ENCODE peak calls at places on chromosomes 1 and 21, in six cellular contexts. One of them, this sample, is unnamed.

GRCh38 chr1:207848234-207848633 is 62.7 kb downstream of the CD34 start:
- DNase-seq in H1: no peak
- DNase-seq in GM12891: no peak
- DNase-seq in K562: peak; percentile 43
- DNase-seq in HepG2: peak; percentile 76
- DNase-seq in GM12878: no peak
- DNase-seq in this sample: no peak

GRCh38 chr1:45329445-45329844 is 2.8 kb downstream of the HPDL start:
- DNase-seq in H1: peak; percentile 46
- DNase-seq in GM12891: no peak
- DNase-seq in K562: peak; percentile 64
- DNase-seq in HepG2: no peak
- DNase-seq in GM12878: no peak
- DNase-seq in this sample: no peak

GRCh38 chr1:236603896-236604217 is 459 bp downstream of the HEATR1 start:
- DNase-seq in H1: no peak
- DNase-seq in GM12891: no peak
- DNase-seq in K562: peak; percentile 24
- DNase-seq in HepG2: no peak
- DNase-seq in GM12878: no peak
- DNase-seq in this sample: no peak

GRCh38 chr1:22104865-22105437 is 37.9 kb downstream of the WNT4 start:
- DNase-seq in H1: no peak
- DNase-seq in GM12891: no peak
- DNase-seq in K562: no peak
- DNase-seq in HepG2: no peak
- DNase-seq in GM12878: no peak
- DNase-seq in this sample: no peak

GRCh38 chr1:67970088-67970487 is 80.3 kb downstream of the DIRAS3 start:
- DNase-seq in H1: no peak
- DNase-seq in GM12891: no peak
- DNase-seq in K562: no peak
- DNase-seq in HepG2: no peak
- DNase-seq in GM12878: no peak
- DNase-seq in this sample: no peak

GRCh38 chr1:238489006-238489405 is 598.3 kb upstream of the ZP4 start:
- DNase-seq in H1: no peak
- DNase-seq in GM12891: no peak
- DNase-seq in K562: no peak
- DNase-seq in HepG2: no peak
- DNase-seq in GM12878: no peak
- DNase-seq in this sample: no peak

GRCh38 chr1:204130178-204130577 is 21.7 kb downstream of the ETNK2 start:
- DNase-seq in H1: no peak
- DNase-seq in GM12891: no peak
- DNase-seq in K562: no peak
- DNase-seq in HepG2: no peak
- DNase-seq in GM12878: no peak
- DNase-seq in this sample: no peak

GRCh38 chr1:117067528-117068370 is 7.6 kb downstream of the TTF2 start:
- DNase-seq in H1: no peak
- DNase-seq in GM12891: no peak
- DNase-seq in K562: peak; percentile 68
- DNase-seq in HepG2: peak; percentile 34
- DNase-seq in GM12878: peak; percentile 28
- DNase-seq in this sample: no peak

GRCh38 chr1:99685516-99686180 is 39.7 kb downstream of the PALMD start:
- DNase-seq in H1: peak; percentile 13
- DNase-seq in GM12891: peak; percentile 10
- DNase-seq in K562: peak; percentile 48
- DNase-seq in HepG2: peak; percentile 53
- DNase-seq in GM12878: peak; percentile 13
- DNase-seq in this sample: peak; percentile 5

GRCh38 chr1:209652873-209653401 is 712 bp upstream of the LAMB3 start:
- DNase-seq in H1: no peak
- DNase-seq in GM12891: no peak
- DNase-seq in K562: peak; percentile 46
- DNase-seq in HepG2: peak; percentile 70
- DNase-seq in GM12878: no peak
- DNase-seq in this sample: no peak

GRCh38 chr1:167641786-167642500 is 11.9 kb downstream of the RCSD1 start:
- DNase-seq in H1: no peak
- DNase-seq in GM12891: no peak
- DNase-seq in K562: peak; percentile 63
- DNase-seq in HepG2: no peak
- DNase-seq in GM12878: no peak
- DNase-seq in this sample: no peak

GRCh38 chr1:180586671-180587155 is 27.9 kb downstream of the OVAAL start:
- DNase-seq in H1: no peak
- DNase-seq in GM12891: no peak
- DNase-seq in K562: peak; percentile 33
- DNase-seq in HepG2: peak; percentile 85
- DNase-seq in GM12878: no peak
- DNase-seq in this sample: no peak

GRCh38 chr1:153648000-153648643 is 10.4 kb upstream of the SNAPIN start:
- DNase-seq in H1: no peak
- DNase-seq in GM12891: no peak
- DNase-seq in K562: no peak
- DNase-seq in HepG2: no peak
- DNase-seq in GM12878: no peak
- DNase-seq in this sample: no peak

GRCh38 chr1:40032240-40032891 is 8.2 kb upstream of the CAP1 start:
- DNase-seq in H1: no peak
- DNase-seq in GM12891: no peak
- DNase-seq in K562: peak; percentile 59
- DNase-seq in HepG2: peak; percentile 34
- DNase-seq in GM12878: no peak
- DNase-seq in this sample: no peak

GRCh38 chr1:177126267-177126666 is 38.2 kb downstream of the ASTN1 start:
- DNase-seq in H1: no peak
- DNase-seq in GM12891: no peak
- DNase-seq in K562: no peak
- DNase-seq in HepG2: no peak
- DNase-seq in GM12878: no peak
- DNase-seq in this sample: no peak

GRCh38 chr21:37374026-37374425 is 7.5 kb downstream of the DYRK1A start:
- DNase-seq in H1: no peak
- DNase-seq in GM12891: no peak
- DNase-seq in K562: no peak
- DNase-seq in HepG2: no peak
- DNase-seq in GM12878: no peak
- DNase-seq in this sample: no peak

GRCh38 chr1:115980156-115980555 is 3.8 kb downstream of the SLC22A15 start:
- DNase-seq in H1: no peak
- DNase-seq in GM12891: no peak
- DNase-seq in K562: no peak
- DNase-seq in HepG2: no peak
- DNase-seq in GM12878: no peak
- DNase-seq in this sample: no peak

GRCh38 chr21:38293113-38293512 is 36.3 kb downstream of the KCNJ15 start:
- DNase-seq in H1: no peak
- DNase-seq in GM12891: no peak
- DNase-seq in K562: no peak
- DNase-seq in HepG2: no peak
- DNase-seq in GM12878: no peak
- DNase-seq in this sample: no peak

GRCh38 chr1:118650084-118650807 is 337.9 kb downstream of the TBX15 start:
- DNase-seq in H1: no peak
- DNase-seq in GM12891: no peak
- DNase-seq in K562: no peak
- DNase-seq in HepG2: no peak
- DNase-seq in GM12878: no peak
- DNase-seq in this sample: no peak

DNA sequence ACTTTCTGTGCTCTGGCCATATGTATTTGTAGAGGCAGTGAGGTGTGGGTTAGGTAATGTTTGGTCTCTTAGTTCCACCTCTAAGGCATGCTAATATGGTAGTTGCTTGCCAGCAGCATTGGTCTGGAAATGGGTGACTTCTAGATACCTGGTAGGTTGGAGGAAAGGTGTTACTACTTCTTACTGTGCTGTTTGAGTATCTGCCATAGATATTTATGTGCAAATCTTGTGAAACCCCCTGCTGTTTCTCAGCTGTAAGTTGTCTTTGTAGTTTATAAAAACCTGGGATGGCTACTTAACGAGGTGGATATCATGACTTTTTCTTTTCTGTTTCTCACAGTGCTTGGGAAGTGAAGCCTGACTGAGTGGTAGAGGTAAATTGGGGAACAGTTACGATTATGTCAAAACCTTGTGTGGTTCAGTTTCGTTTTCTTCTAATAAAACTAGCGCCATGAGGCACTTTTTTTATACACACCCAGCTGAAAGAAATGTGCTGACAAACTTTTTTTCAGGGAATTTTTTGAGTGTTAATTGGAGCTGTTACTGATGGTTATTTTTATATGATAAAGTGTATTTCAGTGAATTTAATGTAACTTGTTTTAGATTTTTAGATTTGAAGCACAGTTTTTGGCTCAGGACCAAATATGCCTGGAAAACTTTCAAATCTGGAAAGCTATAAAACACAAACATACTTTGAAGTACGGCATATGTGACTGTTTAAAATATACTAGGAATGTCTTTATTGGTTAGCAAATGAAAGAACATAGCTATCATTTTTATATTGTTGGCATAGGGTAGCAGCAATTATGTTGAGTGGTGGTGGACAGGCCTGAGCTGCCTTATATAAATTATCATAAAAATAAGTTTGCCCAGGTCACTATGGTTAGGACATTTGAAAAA is 42.1 kb downstream of the CAMSAP2 start:
- DNase-seq in H1: no peak
- DNase-seq in GM12891: no peak
- DNase-seq in K562: no peak
- DNase-seq in HepG2: no peak
- DNase-seq in GM12878: peak; percentile 61
- DNase-seq in this sample: no peak
- TF ChIP-seq TAF1 in H1: no peak
- TF ChIP-seq TAF1 in GM12891: no peak
- TF ChIP-seq TAF1 in K562: no peak
- TF ChIP-seq TAF1 in HepG2: no peak
- TF ChIP-seq TAF1 in GM12878: no peak
- TF ChIP-seq TAF1 in this sample: no peak

DNA sequence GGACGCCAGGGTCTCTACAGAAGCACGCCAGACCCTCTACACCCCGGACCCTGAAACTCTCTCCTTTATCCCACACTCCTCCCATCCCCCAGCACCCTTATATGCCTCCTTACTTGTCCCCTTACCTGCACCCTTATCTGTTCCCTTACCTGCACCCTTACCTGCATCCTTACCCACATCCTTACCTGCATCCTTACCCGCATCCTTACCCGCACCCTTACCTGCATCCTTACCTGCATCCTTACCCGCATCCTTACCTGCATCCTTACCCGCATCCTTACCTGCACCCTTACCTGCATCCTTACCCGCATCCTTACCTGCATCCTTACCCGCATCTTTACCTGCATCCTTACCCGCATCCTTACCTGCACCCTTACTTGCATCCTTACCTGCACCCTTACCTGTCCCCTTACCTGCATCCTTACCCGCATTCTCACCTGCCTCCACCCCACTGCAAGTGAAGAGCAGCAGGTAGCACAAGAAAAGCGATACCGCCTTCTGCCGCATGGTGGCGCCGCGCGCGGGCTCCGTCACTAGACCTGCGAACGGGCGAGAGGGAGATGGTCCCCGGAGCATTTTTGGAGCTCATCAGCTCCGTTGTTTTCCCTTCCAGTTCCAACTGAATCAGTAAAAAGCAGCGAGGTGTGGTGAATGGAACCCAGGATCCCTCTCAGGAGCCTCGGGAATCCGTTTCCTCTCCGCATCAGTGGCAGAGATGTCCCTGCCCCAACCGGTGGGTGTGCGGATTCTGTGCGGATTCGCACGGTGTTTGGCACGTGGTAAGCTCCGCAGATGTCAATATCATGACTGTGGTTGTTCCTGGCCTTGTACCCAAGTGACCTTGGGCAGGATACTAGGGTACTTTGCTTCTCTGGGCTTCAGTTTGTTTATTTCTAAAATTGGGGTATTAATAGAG is 2.9 kb downstream of the IFI6 start:
- DNase-seq in H1: no peak
- DNase-seq in GM12891: peak; percentile 65
- DNase-seq in K562: peak; percentile 83
- DNase-seq in HepG2: no peak
- DNase-seq in GM12878: no peak
- DNase-seq in this sample: peak; percentile 72
- TF ChIP-seq POLR2AphosphoS5 in H1: no peak
- TF ChIP-seq POLR2AphosphoS5 in GM12891: no peak
- TF ChIP-seq POLR2AphosphoS5 in K562: no peak
- TF ChIP-seq POLR2AphosphoS5 in HepG2: no peak
- TF ChIP-seq POLR2AphosphoS5 in GM12878: peak; percentile 27
- TF ChIP-seq POLR2AphosphoS5 in this sample: no peak

GRCh38 chr21:14707265-14708020 is 161.3 kb upstream of the SAMSN1 start:
- DNase-seq in H1: no peak
- DNase-seq in GM12891: no peak
- DNase-seq in K562: no peak
- DNase-seq in HepG2: no peak
- DNase-seq in GM12878: no peak
- DNase-seq in this sample: no peak

GRCh38 chr21:14711287-14711686 is 165.2 kb upstream of the SAMSN1 start:
- DNase-seq in H1: no peak
- DNase-seq in GM12891: no peak
- DNase-seq in K562: no peak
- DNase-seq in HepG2: no peak
- DNase-seq in GM12878: no peak
- DNase-seq in this sample: no peak

GRCh38 chr21:14713109-14713508 is 167.0 kb upstream of the SAMSN1 start:
- DNase-seq in H1: no peak
- DNase-seq in GM12891: no peak
- DNase-seq in K562: no peak
- DNase-seq in HepG2: no peak
- DNase-seq in GM12878: no peak
- DNase-seq in this sample: no peak

GRCh38 chr21:14716761-14717396 is 170.8 kb upstream of the SAMSN1 start:
- DNase-seq in H1: no peak
- DNase-seq in GM12891: no peak
- DNase-seq in K562: no peak
- DNase-seq in HepG2: no peak
- DNase-seq in GM12878: no peak
- DNase-seq in this sample: no peak

GRCh38 chr21:14712121-14712520 is 166.0 kb upstream of the SAMSN1 start:
- DNase-seq in H1: no peak
- DNase-seq in GM12891: no peak
- DNase-seq in K562: no peak
- DNase-seq in HepG2: no peak
- DNase-seq in GM12878: no peak
- DNase-seq in this sample: no peak
- TF ChIP-seq POLR2A in H1: no peak
- TF ChIP-seq POLR2A in GM12891: no peak
- TF ChIP-seq POLR2A in K562: no peak
- TF ChIP-seq POLR2A in HepG2: no peak
- TF ChIP-seq POLR2A in GM12878: no peak
- TF ChIP-seq POLR2A in this sample: no peak

DNA sequence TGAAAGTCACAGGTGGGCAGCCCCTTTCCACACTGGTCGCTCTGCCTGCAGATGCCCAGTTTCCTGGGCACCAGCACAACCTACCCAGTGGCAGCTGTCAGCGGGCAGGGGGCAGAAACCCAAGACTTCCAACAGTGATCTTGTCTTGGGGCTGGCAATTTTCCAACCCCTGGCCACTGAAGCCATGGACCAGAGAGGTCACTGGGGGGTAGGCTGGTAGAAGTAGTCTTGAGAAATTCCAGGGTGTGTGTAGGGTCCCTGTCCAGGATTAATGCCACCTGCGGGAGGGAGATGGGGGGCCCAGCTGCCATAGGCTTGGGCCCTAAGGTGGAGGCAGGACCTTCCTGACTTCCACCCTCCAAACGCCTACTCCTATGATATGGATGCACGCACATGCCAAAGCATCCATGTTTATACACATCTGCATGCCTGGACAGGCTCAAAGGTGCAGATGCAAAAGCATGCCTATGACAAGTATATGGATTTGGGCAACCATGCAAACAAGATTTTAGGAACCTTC is 97.0 kb downstream of the TRIM11 start:
- DNase-seq in H1: no peak
- DNase-seq in GM12891: no peak
- DNase-seq in K562: no peak
- DNase-seq in HepG2: no peak
- DNase-seq in GM12878: no peak
- DNase-seq in this sample: no peak
- TF ChIP-seq TAF1 in H1: no peak
- TF ChIP-seq TAF1 in GM12891: no peak
- TF ChIP-seq TAF1 in K562: no peak
- TF ChIP-seq TAF1 in HepG2: no peak
- TF ChIP-seq TAF1 in GM12878: no peak
- TF ChIP-seq TAF1 in this sample: no peak

This sample was measured in GM12892.